ENCODE peak calls at places on chromosomes 16 and 17, in nine cellular contexts. N is heart left ventricle; K is NCI-H2081; U is BJ; L is Right ventricle myocardium superior; O is epithelial cell of proximal tubule; H is GF-D8; D is AG09319; C is stimulated activated CD8-positive, alpha-beta memory T cell treated with anti-CD3 and anti-CD28 coated beads, Interleukin-12 subunit alpha, Interleukin-12 subunit beta, amount 100 ng/mL, for 4 hours. P is an unnamed sample.

GRCh38 chr17:79012563-79013134 is 3.1 kb upstream of the CANT1 start:
- DNase-seq in N (no peak), K (no peak), U (no peak), L (no peak), O (no peak), H (no peak), D (no peak), C (no peak), P (no peak)

GRCh38 chr17:6507535-6507934 is 48.8 kb downstream of the PITPNM3 start:
- DNase-seq in N (no peak), K (no peak), U (peak), L (no peak), O (peak), H (no peak), D (peak), C (no peak), P (no peak)

GRCh38 chr17:69357701-69358100 is 30.8 kb upstream of the ABCA5 start:
- DNase-seq in N (no peak), K (no peak), U (no peak), L (no peak), O (peak), H (no peak), D (no peak), C (no peak), P (no peak)

GRCh38 chr17:42127414-42127813 is 4.8 kb downstream of the HSPB9 start:
- DNase-seq in N (no peak), K (no peak), U (no peak), L (no peak), O (no peak), H (no peak), D (no peak), C (no peak), P (no peak)

GRCh38 chr16:81616321-81617020 is 162.6 kb upstream of the PLCG2 start:
- DNase-seq in N (peak), K (peak), U (no peak), L (peak), O (no peak), H (no peak), D (no peak), C (peak), P (no peak)

GRCh38 chr17:4043862-4044261 is 79.6 kb upstream of the ATP2A3 start:
- DNase-seq in N (peak), K (no peak), U (no peak), L (peak), O (no peak), H (no peak), D (no peak), C (peak), P (no peak)

GRCh38 chr16:57672824-57673223 is 4.7 kb downstream of the ADGRG3 start:
- DNase-seq in N (no peak), K (no peak), U (no peak), L (no peak), O (no peak), H (no peak), D (no peak), C (no peak), P (no peak)

GRCh38 chr16:72242757-72243156 is 70.8 kb upstream of the PMFBP1 start:
- DNase-seq in N (no peak), K (no peak), U (no peak), L (no peak), O (no peak), H (no peak), D (no peak), C (no peak), P (no peak)

GRCh38 chr17:36856921-36857381 is 80.3 kb upstream of the LHX1 start:
- DNase-seq in N (no peak), K (no peak), U (no peak), L (no peak), O (no peak), H (no peak), D (no peak), C (no peak), P (no peak)

GRCh38 chr16:80500116-80500859 is 40.5 kb upstream of the DYNLRB2 start:
- DNase-seq in N (no peak), K (no peak), U (no peak), L (no peak), O (no peak), H (no peak), D (no peak), C (no peak), P (no peak)

GRCh38 chr17:50954641-50955121 is 88.5 kb upstream of the TOB1 start:
- DNase-seq in N (no peak), K (no peak), U (no peak), L (peak), O (no peak), H (no peak), D (no peak), C (no peak), P (no peak)

GRCh38 chr17:38613981-38614779 is 8.4 kb upstream of the SRCIN1 start:
- DNase-seq in N (no peak), K (no peak), U (no peak), L (no peak), O (no peak), H (no peak), D (no peak), C (no peak), P (no peak)

GRCh38 chr17:38982858-38983746 is 15.9 kb upstream of the FBXO47 start:
- DNase-seq in N (peak), K (peak), U (no peak), L (no peak), O (no peak), H (peak), D (peak), C (no peak), P (no peak)

GRCh38 chr16:84888450-84888849 is 68.7 kb downstream of the CRISPLD2 start:
- DNase-seq in N (no peak), K (no peak), U (no peak), L (peak), O (no peak), H (no peak), D (no peak), C (no peak), P (no peak)

GRCh38 chr17:36945959-36946725 is 2.6 kb upstream of the AATF start:
- DNase-seq in N (no peak), K (no peak), U (no peak), L (no peak), O (no peak), H (no peak), D (no peak), C (no peak), P (no peak)

GRCh38 chr17:9700754-9701476 is 55.6 kb downstream of the USP43 start:
- DNase-seq in N (no peak), K (no peak), U (no peak), L (no peak), O (no peak), H (no peak), D (no peak), C (no peak), P (no peak)

GRCh38 chr16:67349172-67349571 is 22.6 kb downstream of the LRRC36 start:
- DNase-seq in N (no peak), K (no peak), U (no peak), L (no peak), O (no peak), H (no peak), D (no peak), C (no peak), P (no peak)

GRCh38 chr17:39925282-39926134 is 1.9 kb downstream of the ORMDL3 start:
- DNase-seq in N (no peak), K (no peak), U (no peak), L (no peak), O (no peak), H (no peak), D (no peak), C (no peak), P (no peak)

GRCh38 chr16:89613954-89614459 is 565 bp downstream of the DPEP1 start:
- DNase-seq in N (no peak), K (no peak), U (no peak), L (no peak), O (no peak), H (no peak), D (no peak), C (no peak), P (no peak)

GRCh38 chr17:67441052-67441738 is 64.1 kb downstream of the PITPNC1 start:
- DNase-seq in N (no peak), K (no peak), U (peak), L (no peak), O (no peak), H (peak), D (no peak), C (peak), P (no peak)

GRCh38 chr16:67269766-67270165 is 9.6 kb upstream of the PLEKHG4 start:
- DNase-seq in N (no peak), K (no peak), U (no peak), L (no peak), O (no peak), H (no peak), D (no peak), C (no peak), P (no peak)

GRCh38 chr16:27230562-27230991 is 27.3 kb downstream of the KDM8 start:
- DNase-seq in N (no peak), K (no peak), U (no peak), L (peak), O (no peak), H (peak), D (no peak), C (peak), P (no peak)

GRCh38 chr16:65600046-65600445 is 478.2 kb upstream of the CDH11 start:
- DNase-seq in N (no peak), K (no peak), U (no peak), L (no peak), O (no peak), H (no peak), D (no peak), C (no peak), P (no peak)

GRCh38 chr17:4220655-4221054 is 43.1 kb downstream of the ANKFY1 start:
- DNase-seq in N (no peak), K (no peak), U (no peak), L (no peak), O (no peak), H (no peak), D (no peak), C (no peak), P (no peak)

GRCh38 chr17:45377401-45377800 is 55.3 kb downstream of the ARHGAP27 start:
- DNase-seq in N (no peak), K (no peak), U (no peak), L (no peak), O (no peak), H (no peak), D (no peak), C (no peak), P (no peak)

GRCh38 chr17:66087073-66087472 is 104.9 kb downstream of the CEP112 start:
- DNase-seq in N (no peak), K (no peak), U (no peak), L (no peak), O (no peak), H (no peak), D (no peak), C (no peak), P (no peak)

GRCh38 chr17:74873036-74873873 is 461 bp upstream of the FDXR start:
- DNase-seq in N (peak), K (peak), U (peak), L (peak), O (peak), H (peak), D (peak), C (peak), P (peak)

GRCh38 chr17:27315322-27315721 is 21.4 kb downstream of the WSB1 start:
- DNase-seq in N (peak), K (no peak), U (peak), L (peak), O (peak), H (no peak), D (peak), C (no peak), P (peak)

GRCh38 chr16:89193021-89193575 is 7.2 kb downstream of the SLC22A31 start:
- DNase-seq in N (no peak), K (no peak), U (no peak), L (peak), O (no peak), H (peak), D (peak), C (no peak), P (no peak)

GRCh38 chr16:88482630-88483391 is 29.7 kb downstream of the ZFPM1 start:
- DNase-seq in N (no peak), K (peak), U (no peak), L (no peak), O (no peak), H (no peak), D (no peak), C (no peak), P (no peak)

GRCh38 chr16:11386791-11387546 is 41.7 kb downstream of the RMI2 start:
- DNase-seq in N (no peak), K (no peak), U (no peak), L (peak), O (no peak), H (no peak), D (no peak), C (no peak), P (no peak)

GRCh38 chr17:79930077-79930785 is 91.0 kb upstream of the CBX4 start:
- DNase-seq in N (no peak), K (peak), U (no peak), L (no peak), O (no peak), H (no peak), D (no peak), C (no peak), P (no peak)

GRCh38 chr16:1398826-1399581 is 15.5 kb downstream of the UNKL start:
- DNase-seq in N (no peak), K (no peak), U (no peak), L (no peak), O (no peak), H (no peak), D (no peak), C (no peak), P (no peak)

GRCh38 chr16:70341600-70341999 is 5.1 kb upstream of the DDX19A start:
- DNase-seq in N (no peak), K (no peak), U (no peak), L (no peak), O (no peak), H (no peak), D (no peak), C (no peak), P (no peak)